ENCODE peak calls at places on chromosomes 5 and 9, in eight cellular contexts. One of them, this sample, is unnamed.

GRCh38 chr5:68465133-68465532 is 249.6 kb downstream of the PIK3R1 start:
- DNase-seq in left ventricle myocardium inferior: no peak
- DNase-seq in NCI-H1105: no peak
- DNase-seq in WTC11: no peak
- DNase-seq in stimulated activated naive CD4-positive, alpha-beta T cell: no peak
- DNase-seq in NCI-H1436 treated with DMSO at 0.1 percent for 48 hours: no peak
- DNase-seq in HS-27A: no peak
- DNase-seq in Right ventricle myocardium superior: no peak
- DNase-seq in this sample: no peak

GRCh38 chr9:105647595-105648349 is 14.5 kb upstream of the TAL2 start:
- DNase-seq in left ventricle myocardium inferior: no peak
- DNase-seq in WTC11: no peak
- DNase-seq in Right ventricle myocardium superior: no peak
- DNase-seq in HS-27A: no peak
- DNase-seq in NCI-H1436 treated with DMSO at 0.1 percent for 48 hours: peak
- DNase-seq in NCI-H1105: no peak
- DNase-seq in stimulated activated naive CD4-positive, alpha-beta T cell: no peak
- DNase-seq in this sample: no peak

GRCh38 chr5:1542011-1542410 is 18.3 kb upstream of the LPCAT1 start:
- DNase-seq in HS-27A: no peak
- DNase-seq in left ventricle myocardium inferior: no peak
- DNase-seq in NCI-H1105: no peak
- DNase-seq in stimulated activated naive CD4-positive, alpha-beta T cell: no peak
- DNase-seq in NCI-H1436 treated with DMSO at 0.1 percent for 48 hours: no peak
- DNase-seq in WTC11: no peak
- DNase-seq in Right ventricle myocardium superior: no peak
- DNase-seq in this sample: no peak

GRCh38 chr5:53792338-53792737 is 231.9 kb downstream of the NDUFS4 start:
- DNase-seq in stimulated activated naive CD4-positive, alpha-beta T cell: no peak
- DNase-seq in Right ventricle myocardium superior: no peak
- DNase-seq in HS-27A: no peak
- DNase-seq in WTC11: no peak
- DNase-seq in left ventricle myocardium inferior: no peak
- DNase-seq in NCI-H1436 treated with DMSO at 0.1 percent for 48 hours: no peak
- DNase-seq in NCI-H1105: no peak
- DNase-seq in this sample: no peak

GRCh38 chr9:34717996-34718614 is 8.2 kb upstream of the CCL21 start:
- DNase-seq in left ventricle myocardium inferior: no peak
- DNase-seq in HS-27A: no peak
- DNase-seq in stimulated activated naive CD4-positive, alpha-beta T cell: no peak
- DNase-seq in WTC11: no peak
- DNase-seq in Right ventricle myocardium superior: no peak
- DNase-seq in NCI-H1105: no peak
- DNase-seq in NCI-H1436 treated with DMSO at 0.1 percent for 48 hours: no peak
- DNase-seq in this sample: no peak

GRCh38 chr9:124180557-124180956 is 77.2 kb upstream of the NEK6 start:
- DNase-seq in HS-27A: no peak
- DNase-seq in stimulated activated naive CD4-positive, alpha-beta T cell: no peak
- DNase-seq in NCI-H1105: peak
- DNase-seq in WTC11: no peak
- DNase-seq in NCI-H1436 treated with DMSO at 0.1 percent for 48 hours: no peak
- DNase-seq in Right ventricle myocardium superior: peak
- DNase-seq in left ventricle myocardium inferior: peak
- DNase-seq in this sample: no peak

GRCh38 chr5:128736567-128736966 is 198.5 kb upstream of the FBN2 start:
- DNase-seq in stimulated activated naive CD4-positive, alpha-beta T cell: no peak
- DNase-seq in NCI-H1436 treated with DMSO at 0.1 percent for 48 hours: no peak
- DNase-seq in NCI-H1105: no peak
- DNase-seq in WTC11: no peak
- DNase-seq in left ventricle myocardium inferior: peak
- DNase-seq in Right ventricle myocardium superior: peak
- DNase-seq in HS-27A: no peak
- DNase-seq in this sample: no peak

GRCh38 chr5:633521-633955 is 21.4 kb downstream of the CEP72 start:
- DNase-seq in Right ventricle myocardium superior: no peak
- DNase-seq in NCI-H1436 treated with DMSO at 0.1 percent for 48 hours: no peak
- DNase-seq in stimulated activated naive CD4-positive, alpha-beta T cell: no peak
- DNase-seq in WTC11: no peak
- DNase-seq in NCI-H1105: no peak
- DNase-seq in left ventricle myocardium inferior: no peak
- DNase-seq in HS-27A: no peak
- DNase-seq in this sample: peak

GRCh38 chr5:122871669-122872068 is 26.3 kb downstream of the SNX24 start:
- DNase-seq in NCI-H1436 treated with DMSO at 0.1 percent for 48 hours: no peak
- DNase-seq in NCI-H1105: no peak
- DNase-seq in WTC11: no peak
- DNase-seq in stimulated activated naive CD4-positive, alpha-beta T cell: no peak
- DNase-seq in left ventricle myocardium inferior: no peak
- DNase-seq in HS-27A: no peak
- DNase-seq in Right ventricle myocardium superior: no peak
- DNase-seq in this sample: no peak

GRCh38 chr5:31640573-31640972 is 1.6 kb downstream of the PDZD2 start:
- DNase-seq in Right ventricle myocardium superior: no peak
- DNase-seq in stimulated activated naive CD4-positive, alpha-beta T cell: no peak
- DNase-seq in NCI-H1436 treated with DMSO at 0.1 percent for 48 hours: no peak
- DNase-seq in left ventricle myocardium inferior: no peak
- DNase-seq in WTC11: no peak
- DNase-seq in HS-27A: no peak
- DNase-seq in NCI-H1105: no peak
- DNase-seq in this sample: no peak

GRCh38 chr9:7093040-7093439 is 335.3 kb downstream of the KDM4C start:
- DNase-seq in NCI-H1105: no peak
- DNase-seq in WTC11: no peak
- DNase-seq in HS-27A: no peak
- DNase-seq in left ventricle myocardium inferior: no peak
- DNase-seq in stimulated activated naive CD4-positive, alpha-beta T cell: no peak
- DNase-seq in Right ventricle myocardium superior: no peak
- DNase-seq in NCI-H1436 treated with DMSO at 0.1 percent for 48 hours: no peak
- DNase-seq in this sample: no peak

GRCh38 chr9:117413346-117414219 is 1.3 kb downstream of the ASTN2 start:
- DNase-seq in HS-27A: no peak
- DNase-seq in NCI-H1105: peak
- DNase-seq in Right ventricle myocardium superior: no peak
- DNase-seq in WTC11: peak
- DNase-seq in NCI-H1436 treated with DMSO at 0.1 percent for 48 hours: no peak
- DNase-seq in stimulated activated naive CD4-positive, alpha-beta T cell: no peak
- DNase-seq in left ventricle myocardium inferior: no peak
- DNase-seq in this sample: peak

GRCh38 chr5:164772122-164772521 is 1266.7 kb downstream of the MAT2B start:
- DNase-seq in NCI-H1105: no peak
- DNase-seq in left ventricle myocardium inferior: no peak
- DNase-seq in HS-27A: no peak
- DNase-seq in stimulated activated naive CD4-positive, alpha-beta T cell: no peak
- DNase-seq in WTC11: no peak
- DNase-seq in Right ventricle myocardium superior: no peak
- DNase-seq in NCI-H1436 treated with DMSO at 0.1 percent for 48 hours: no peak
- DNase-seq in this sample: no peak

GRCh38 chr9:107337676-107338590 is 54.9 kb downstream of the RAD23B start:
- DNase-seq in NCI-H1436 treated with DMSO at 0.1 percent for 48 hours: no peak
- DNase-seq in Right ventricle myocardium superior: no peak
- DNase-seq in left ventricle myocardium inferior: no peak
- DNase-seq in NCI-H1105: no peak
- DNase-seq in WTC11: no peak
- DNase-seq in stimulated activated naive CD4-positive, alpha-beta T cell: no peak
- DNase-seq in HS-27A: no peak
- DNase-seq in this sample: no peak

GRCh38 chr5:171953860-171954701 is 52.4 kb downstream of the FBXW11 start:
- DNase-seq in NCI-H1436 treated with DMSO at 0.1 percent for 48 hours: no peak
- DNase-seq in WTC11: no peak
- DNase-seq in stimulated activated naive CD4-positive, alpha-beta T cell: no peak
- DNase-seq in Right ventricle myocardium superior: no peak
- DNase-seq in NCI-H1105: no peak
- DNase-seq in left ventricle myocardium inferior: no peak
- DNase-seq in HS-27A: peak
- DNase-seq in this sample: no peak

GRCh38 chr5:81773574-81773973 is 22.7 kb upstream of the SSBP2 start:
- DNase-seq in HS-27A: no peak
- DNase-seq in WTC11: no peak
- DNase-seq in stimulated activated naive CD4-positive, alpha-beta T cell: no peak
- DNase-seq in NCI-H1105: no peak
- DNase-seq in Right ventricle myocardium superior: no peak
- DNase-seq in left ventricle myocardium inferior: no peak
- DNase-seq in NCI-H1436 treated with DMSO at 0.1 percent for 48 hours: no peak
- DNase-seq in this sample: no peak

GRCh38 chr9:74953235-74953741 is 576 bp upstream of the C9orf40 start:
- DNase-seq in left ventricle myocardium inferior: no peak
- DNase-seq in HS-27A: no peak
- DNase-seq in stimulated activated naive CD4-positive, alpha-beta T cell: no peak
- DNase-seq in NCI-H1436 treated with DMSO at 0.1 percent for 48 hours: no peak
- DNase-seq in WTC11: no peak
- DNase-seq in Right ventricle myocardium superior: no peak
- DNase-seq in NCI-H1105: no peak
- DNase-seq in this sample: no peak

GRCh38 chr9:130823435-130823834 is 11.6 kb upstream of the ABL1 start:
- DNase-seq in NCI-H1436 treated with DMSO at 0.1 percent for 48 hours: no peak
- DNase-seq in HS-27A: no peak
- DNase-seq in WTC11: no peak
- DNase-seq in Right ventricle myocardium superior: no peak
- DNase-seq in NCI-H1105: no peak
- DNase-seq in stimulated activated naive CD4-positive, alpha-beta T cell: no peak
- DNase-seq in left ventricle myocardium inferior: no peak
- DNase-seq in this sample: no peak

GRCh38 chr5:11182441-11183080 is 421.5 kb upstream of the DAP start:
- DNase-seq in NCI-H1436 treated with DMSO at 0.1 percent for 48 hours: no peak
- DNase-seq in NCI-H1105: no peak
- DNase-seq in HS-27A: no peak
- DNase-seq in left ventricle myocardium inferior: no peak
- DNase-seq in stimulated activated naive CD4-positive, alpha-beta T cell: no peak
- DNase-seq in WTC11: peak
- DNase-seq in Right ventricle myocardium superior: no peak
- DNase-seq in this sample: no peak

GRCh38 chr5:171152382-171152781 is 156.7 kb upstream of the TLX3 start:
- DNase-seq in NCI-H1105: peak
- DNase-seq in HS-27A: no peak
- DNase-seq in NCI-H1436 treated with DMSO at 0.1 percent for 48 hours: no peak
- DNase-seq in left ventricle myocardium inferior: no peak
- DNase-seq in WTC11: no peak
- DNase-seq in Right ventricle myocardium superior: no peak
- DNase-seq in stimulated activated naive CD4-positive, alpha-beta T cell: no peak
- DNase-seq in this sample: no peak

GRCh38 chr9:77952641-77953341 is 78.8 kb downstream of the GNAQ start:
- DNase-seq in HS-27A: no peak
- DNase-seq in NCI-H1436 treated with DMSO at 0.1 percent for 48 hours: no peak
- DNase-seq in NCI-H1105: peak
- DNase-seq in Right ventricle myocardium superior: no peak
- DNase-seq in WTC11: no peak
- DNase-seq in stimulated activated naive CD4-positive, alpha-beta T cell: no peak
- DNase-seq in left ventricle myocardium inferior: no peak
- DNase-seq in this sample: no peak

GRCh38 chr5:96655506-96655905 is 6.7 kb upstream of the CAST start:
- DNase-seq in NCI-H1436 treated with DMSO at 0.1 percent for 48 hours: no peak
- DNase-seq in WTC11: no peak
- DNase-seq in HS-27A: no peak
- DNase-seq in stimulated activated naive CD4-positive, alpha-beta T cell: no peak
- DNase-seq in Right ventricle myocardium superior: no peak
- DNase-seq in NCI-H1105: no peak
- DNase-seq in left ventricle myocardium inferior: no peak
- DNase-seq in this sample: no peak

GRCh38 chr9:124054671-124055212 is 43.2 kb downstream of the LHX2 start:
- DNase-seq in Right ventricle myocardium superior: no peak
- DNase-seq in HS-27A: peak
- DNase-seq in NCI-H1436 treated with DMSO at 0.1 percent for 48 hours: peak
- DNase-seq in WTC11: peak
- DNase-seq in NCI-H1105: no peak
- DNase-seq in left ventricle myocardium inferior: no peak
- DNase-seq in stimulated activated naive CD4-positive, alpha-beta T cell: no peak
- DNase-seq in this sample: no peak

GRCh38 chr5:169162407-169162806 is 138.5 kb downstream of the SLIT3 start:
- DNase-seq in NCI-H1436 treated with DMSO at 0.1 percent for 48 hours: no peak
- DNase-seq in left ventricle myocardium inferior: no peak
- DNase-seq in stimulated activated naive CD4-positive, alpha-beta T cell: no peak
- DNase-seq in Right ventricle myocardium superior: no peak
- DNase-seq in NCI-H1105: no peak
- DNase-seq in WTC11: no peak
- DNase-seq in HS-27A: no peak
- DNase-seq in this sample: no peak

GRCh38 chr9:6078382-6079105 is 63.1 kb upstream of the RANBP6 start:
- DNase-seq in stimulated activated naive CD4-positive, alpha-beta T cell: no peak
- DNase-seq in NCI-H1105: no peak
- DNase-seq in WTC11: peak
- DNase-seq in Right ventricle myocardium superior: no peak
- DNase-seq in NCI-H1436 treated with DMSO at 0.1 percent for 48 hours: no peak
- DNase-seq in left ventricle myocardium inferior: no peak
- DNase-seq in HS-27A: no peak
- DNase-seq in this sample: no peak

GRCh38 chr5:111680737-111681413 is 76.1 kb downstream of the NREP start:
- DNase-seq in stimulated activated naive CD4-positive, alpha-beta T cell: no peak
- DNase-seq in WTC11: no peak
- DNase-seq in NCI-H1436 treated with DMSO at 0.1 percent for 48 hours: no peak
- DNase-seq in HS-27A: peak
- DNase-seq in NCI-H1105: peak
- DNase-seq in Right ventricle myocardium superior: no peak
- DNase-seq in left ventricle myocardium inferior: peak
- DNase-seq in this sample: no peak

GRCh38 chr9:36443581-36443980 is 43.5 kb upstream of the RNF38 start:
- DNase-seq in HS-27A: no peak
- DNase-seq in left ventricle myocardium inferior: no peak
- DNase-seq in WTC11: no peak
- DNase-seq in stimulated activated naive CD4-positive, alpha-beta T cell: no peak
- DNase-seq in Right ventricle myocardium superior: no peak
- DNase-seq in NCI-H1436 treated with DMSO at 0.1 percent for 48 hours: no peak
- DNase-seq in NCI-H1105: no peak
- DNase-seq in this sample: no peak

GRCh38 chr9:38039907-38040682 is 28.9 kb downstream of the SHB start:
- DNase-seq in NCI-H1436 treated with DMSO at 0.1 percent for 48 hours: no peak
- DNase-seq in stimulated activated naive CD4-positive, alpha-beta T cell: no peak
- DNase-seq in left ventricle myocardium inferior: no peak
- DNase-seq in WTC11: no peak
- DNase-seq in NCI-H1105: no peak
- DNase-seq in Right ventricle myocardium superior: no peak
- DNase-seq in HS-27A: no peak
- DNase-seq in this sample: no peak

GRCh38 chr9:19985081-19985480 is 196.2 kb upstream of the SLC24A2 start:
- DNase-seq in Right ventricle myocardium superior: no peak
- DNase-seq in NCI-H1105: no peak
- DNase-seq in stimulated activated naive CD4-positive, alpha-beta T cell: no peak
- DNase-seq in NCI-H1436 treated with DMSO at 0.1 percent for 48 hours: no peak
- DNase-seq in left ventricle myocardium inferior: no peak
- DNase-seq in HS-27A: no peak
- DNase-seq in WTC11: no peak
- DNase-seq in this sample: no peak

GRCh38 chr5:38600334-38601045 is 44.0 kb upstream of the LIFR start:
- DNase-seq in HS-27A: no peak
- DNase-seq in Right ventricle myocardium superior: no peak
- DNase-seq in stimulated activated naive CD4-positive, alpha-beta T cell: no peak
- DNase-seq in NCI-H1436 treated with DMSO at 0.1 percent for 48 hours: no peak
- DNase-seq in WTC11: no peak
- DNase-seq in NCI-H1105: no peak
- DNase-seq in left ventricle myocardium inferior: no peak
- DNase-seq in this sample: no peak

GRCh38 chr9:87389936-87390335 is 107.7 kb upstream of the DAPK1 start:
- DNase-seq in NCI-H1436 treated with DMSO at 0.1 percent for 48 hours: no peak
- DNase-seq in left ventricle myocardium inferior: no peak
- DNase-seq in stimulated activated naive CD4-positive, alpha-beta T cell: no peak
- DNase-seq in Right ventricle myocardium superior: no peak
- DNase-seq in HS-27A: no peak
- DNase-seq in WTC11: no peak
- DNase-seq in NCI-H1105: no peak
- DNase-seq in this sample: no peak

GRCh38 chr5:90802695-90803317 is 244.2 kb downstream of the ADGRV1 start:
- DNase-seq in NCI-H1105: peak
- DNase-seq in left ventricle myocardium inferior: no peak
- DNase-seq in NCI-H1436 treated with DMSO at 0.1 percent for 48 hours: no peak
- DNase-seq in WTC11: peak
- DNase-seq in HS-27A: no peak
- DNase-seq in stimulated activated naive CD4-positive, alpha-beta T cell: no peak
- DNase-seq in Right ventricle myocardium superior: no peak
- DNase-seq in this sample: peak

GRCh38 chr9:133956520-133957076 is 35.5 kb downstream of the VAV2 start:
- DNase-seq in HS-27A: no peak
- DNase-seq in left ventricle myocardium inferior: no peak
- DNase-seq in WTC11: peak
- DNase-seq in Right ventricle myocardium superior: peak
- DNase-seq in NCI-H1105: no peak
- DNase-seq in stimulated activated naive CD4-positive, alpha-beta T cell: no peak
- DNase-seq in NCI-H1436 treated with DMSO at 0.1 percent for 48 hours: no peak
- DNase-seq in this sample: peak

GRCh38 chr9:128552744-128553221 is 396 bp downstream of the SPTAN1 start:
- DNase-seq in NCI-H1436 treated with DMSO at 0.1 percent for 48 hours: no peak
- DNase-seq in HS-27A: no peak
- DNase-seq in left ventricle myocardium inferior: peak
- DNase-seq in WTC11: peak
- DNase-seq in Right ventricle myocardium superior: peak
- DNase-seq in NCI-H1105: peak
- DNase-seq in stimulated activated naive CD4-positive, alpha-beta T cell: no peak
- DNase-seq in this sample: peak

This sample was measured in glutamatergic neuron.